ENCODE peak calls at places on chromosome 1, in five cellular contexts. O is brain microvascular endothelial cell, N is fibroblast of lung, Q is BJ, V is endothelial cell. B is an unnamed sample.

GRCh38 chr1:22365331-22366295 is 86.0 kb upstream of the ZBTB40 start:
- DNase-seq in Q (no peak), V (no peak), N (no peak), O (peak; percentile 34), B (peak; percentile 37)

GRCh38 chr1:234216116-234216703 is 157.0 kb upstream of the COA6 start:
- DNase-seq in Q (no peak), V (no peak), N (no peak), O (no peak), B (no peak)

GRCh38 chr1:188425687-188426086 is 1596.9 kb downstream of the PLA2G4A start:
- DNase-seq in O (peak; percentile 12), V (no peak), N (peak; percentile 81), Q (no peak), B (peak; percentile 40)

GRCh38 chr1:185062710-185063370 is 17.5 kb downstream of the RNF2 start:
- DNase-seq in Q (no peak), V (no peak), N (peak; percentile 23), O (no peak), B (peak; percentile 66)

GRCh38 chr1:25456502-25456901 is 25.8 kb downstream of the MACO1 start:
- DNase-seq in O (no peak), Q (no peak), N (no peak), V (no peak), B (no peak)

GRCh38 chr1:241401156-241401555 is 44.2 kb upstream of the RGS7 start:
- DNase-seq in V (no peak), N (no peak), O (no peak), Q (no peak), B (peak; percentile 39)

GRCh38 chr1:193404236-193404635 is 217.8 kb upstream of the B3GALT2 start:
- DNase-seq in Q (no peak), N (no peak), V (no peak), O (no peak), B (no peak)

GRCh38 chr1:231420959-231421615 is 1.0 kb downstream of the EGLN1 start:
- DNase-seq in O (peak; percentile 51), N (peak; percentile 47), V (peak; percentile 49), Q (no peak), B (peak; percentile 39)

GRCh38 chr1:204438628-204439027 is 27.0 kb upstream of the PPP1R15B start:
- DNase-seq in O (peak; percentile 94), V (no peak), Q (peak; percentile 94), N (peak; percentile 96), B (peak; percentile 99)

GRCh38 chr1:183640193-183640592 is 4.6 kb upstream of the ARPC5 start:
- DNase-seq in N (no peak), O (no peak), V (no peak), Q (no peak), B (no peak)

GRCh38 chr1:58575831-58576726 is 973 bp downstream of the TACSTD2 start:
- DNase-seq in N (no peak), Q (no peak), V (no peak), O (no peak), B (no peak)

GRCh38 chr1:201307760-201308499 is 24.6 kb downstream of the PKP1 start:
- DNase-seq in O (no peak), N (no peak), V (no peak), Q (no peak), B (no peak)

GRCh38 chr1:224082146-224082545 is 31.8 kb upstream of the FBXO28 start:
- DNase-seq in O (peak; percentile 17), V (no peak), N (no peak), Q (no peak), B (no peak)

GRCh38 chr1:190323530-190323929 is 154.1 kb downstream of the BRINP3 start:
- DNase-seq in V (no peak), O (no peak), Q (no peak), N (no peak), B (no peak)

GRCh38 chr1:190320952-190321351 is 156.7 kb downstream of the BRINP3 start:
- DNase-seq in N (peak; percentile 69), V (peak; percentile 12), Q (no peak), O (peak; percentile 1), B (no peak)
- TF ChIP-seq CTCF in N (peak; percentile 6), V (no peak), Q (no peak), O (peak; percentile 61), B (no peak)

GRCh38 chr1:229623225-229623624 is 2.7 kb downstream of the TAF5L start:
- DNase-seq in N (no peak), Q (no peak), V (no peak), O (no peak), B (no peak)
- TF ChIP-seq CTCF in N (no peak), Q (no peak), V (no peak), O (no peak), B (no peak)

DNA sequence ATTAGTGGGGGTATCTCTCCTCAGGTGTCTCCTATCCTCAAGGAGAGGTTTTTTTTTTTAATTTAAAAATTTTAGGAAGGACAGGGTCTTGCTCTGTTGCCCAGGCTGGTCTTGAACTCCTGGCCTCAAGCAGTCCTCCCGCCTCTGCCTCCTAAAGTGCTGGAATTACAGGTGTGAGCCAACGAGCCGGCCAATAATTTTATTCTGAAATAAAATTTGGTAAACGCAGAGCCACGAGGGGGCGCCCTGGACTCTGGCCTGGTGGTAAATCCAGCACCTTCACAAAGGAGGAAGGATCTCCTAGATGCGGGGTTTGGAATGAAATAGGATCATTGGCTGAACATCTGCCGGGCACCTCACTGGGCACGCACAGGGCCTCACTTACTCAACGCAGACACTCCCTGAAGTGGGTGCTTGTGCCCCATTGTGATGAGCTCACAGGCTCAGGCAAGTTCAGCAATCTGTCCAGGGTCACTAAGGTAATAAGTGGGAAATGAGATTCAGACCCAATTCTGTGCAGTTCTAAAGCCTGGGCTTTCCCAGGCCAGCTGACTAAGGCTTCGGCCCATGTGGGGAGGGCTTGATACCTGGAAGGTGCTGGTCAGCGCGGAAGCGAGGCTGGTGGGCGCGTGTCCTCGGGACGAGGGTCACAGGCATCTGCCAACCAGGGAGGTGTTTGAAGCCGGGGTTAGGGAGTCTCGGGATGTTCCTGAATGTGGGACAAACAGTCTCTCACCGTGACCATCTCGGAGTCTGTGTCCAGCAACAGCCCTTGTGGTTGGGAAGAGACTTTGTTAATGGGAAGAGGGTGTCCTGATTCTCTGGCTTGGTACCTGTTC is 32.7 kb upstream of the ETV3 start:
- DNase-seq in N (peak; percentile 14), V (peak; percentile 70), Q (no peak), O (peak; percentile 38), B (peak; percentile 26)
- TF ChIP-seq CTCF in N (peak; percentile 37), V (peak; percentile 77), Q (peak; percentile 53), O (peak; percentile 73), B (peak; percentile 52)

GRCh38 chr1:212315907-212316306 is 30.7 kb downstream of the PPP2R5A start:
- DNase-seq in Q (no peak), V (peak; percentile 5), N (peak; percentile 39), O (peak; percentile 23), B (peak; percentile 42)
- TF ChIP-seq CTCF in Q (no peak), V (no peak), N (no peak), O (peak; percentile 43), B (peak; percentile 41)

B was measured in fibroblast of mammary gland.